ENCODE peak calls at places on chromosomes 7 and 10, in ten cellular contexts. M, J, S, G, A, Z, X, Q, I and T are unnamed samples.

GRCh38 chr7:159083001-159083697 is 61.5 kb downstream of the VIPR2 start:
- DNase-seq in M (no peak), J (no peak), S (no peak), G (no peak), A (no peak), Z (no peak), X (peak; percentile 6), Q (no peak), I (no peak), T (no peak)

GRCh38 chr7:92987095-92987494 is 130.7 kb downstream of the SAMD9 start:
- DNase-seq in M (no peak), J (no peak), S (peak; percentile 73), G (peak; percentile 23), A (peak; percentile 21), Z (peak; percentile 85), X (no peak), Q (no peak), I (no peak), T (no peak)

GRCh38 chr10:104334965-104335650 is 3.2 kb downstream of the ITPRIP start:
- DNase-seq in M (no peak), J (no peak), S (no peak), G (peak; percentile 20), A (no peak), Z (no peak), X (no peak), Q (no peak), I (no peak), T (no peak)

GRCh38 chr10:42987121-42987541 is 89.7 kb upstream of the RET start:
- DNase-seq in M (no peak), J (no peak), S (no peak), G (no peak), A (no peak), Z (no peak), X (peak; percentile 9), Q (no peak), I (no peak), T (no peak)

GRCh38 chr7:134454277-134454676 is 4.6 kb downstream of the AKR1B1 start:
- DNase-seq in M (no peak), J (no peak), S (peak; percentile 43), G (peak; percentile 33), A (no peak), Z (peak; percentile 64), X (no peak), Q (no peak), I (no peak), T (no peak)

GRCh38 chr10:8121199-8121890 is 66.9 kb downstream of the GATA3 start:
- DNase-seq in M (no peak), J (no peak), S (no peak), G (no peak), A (no peak), Z (no peak), X (no peak), Q (no peak), I (no peak), T (no peak)

GRCh38 chr7:132435016-132435990 is 141.0 kb downstream of the PLXNA4 start:
- DNase-seq in M (no peak), J (no peak), S (peak; percentile 41), G (no peak), A (no peak), Z (no peak), X (no peak), Q (no peak), I (no peak), T (no peak)

GRCh38 chr10:50326757-50327701 is 75.7 kb upstream of the ASAH2 start:
- DNase-seq in M (no peak), J (no peak), S (peak; percentile 94), G (peak; percentile 85), A (peak; percentile 70), Z (peak; percentile 72), X (no peak), Q (no peak), I (peak; percentile 94), T (no peak)

GRCh38 chr10:76318171-76318570 is 886.7 kb downstream of the LRMDA start:
- DNase-seq in M (no peak), J (no peak), S (no peak), G (no peak), A (no peak), Z (no peak), X (no peak), Q (no peak), I (no peak), T (no peak)

GRCh38 chr10:76317078-76317477 is 885.7 kb downstream of the LRMDA start:
- DNase-seq in M (no peak), J (no peak), S (no peak), G (no peak), A (no peak), Z (no peak), X (no peak), Q (no peak), I (no peak), T (no peak)

GRCh38 chr10:76316234-76316633 is 884.8 kb downstream of the LRMDA start:
- DNase-seq in M (no peak), J (no peak), S (no peak), G (no peak), A (no peak), Z (no peak), X (no peak), Q (no peak), I (no peak), T (no peak)

GRCh38 chr10:76311752-76312699 is 880.6 kb downstream of the LRMDA start:
- DNase-seq in M (no peak), J (peak; percentile 56), S (peak; percentile 24), G (peak; percentile 45), A (no peak), Z (no peak), X (no peak), Q (peak; percentile 58), I (peak; percentile 50), T (no peak)

DNA sequence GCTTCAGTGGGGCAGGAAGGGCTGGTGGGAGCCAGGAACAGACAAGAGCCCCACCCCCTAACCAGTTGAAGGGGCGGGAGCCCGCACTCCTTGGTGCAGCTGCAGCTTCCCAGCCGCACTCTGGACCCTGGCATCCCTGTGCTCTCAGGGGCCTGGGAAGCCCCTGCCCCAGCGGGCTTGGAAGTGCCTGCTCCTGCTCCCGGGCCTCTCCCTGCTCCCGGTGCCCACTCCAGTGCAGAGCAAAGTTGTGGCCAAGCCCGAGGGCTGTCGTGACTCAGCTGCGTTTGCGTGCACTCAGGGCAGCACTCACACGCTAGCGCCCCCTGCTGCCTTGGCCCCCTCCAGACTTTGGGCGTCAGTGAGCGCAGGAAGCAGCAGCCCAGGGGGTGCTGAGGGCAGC is 883.8 kb downstream of the LRMDA start:
- DNase-seq in M (no peak), J (no peak), S (no peak), G (no peak), A (no peak), Z (no peak), X (no peak), Q (no peak), I (no peak), T (no peak)
- TF ChIP-seq CTCF in M (peak; percentile 17), J (no peak), S (no peak), G (no peak), A (peak; percentile 2), Z (no peak), X (no peak), Q (no peak), I (no peak), T (no peak)

DNA sequence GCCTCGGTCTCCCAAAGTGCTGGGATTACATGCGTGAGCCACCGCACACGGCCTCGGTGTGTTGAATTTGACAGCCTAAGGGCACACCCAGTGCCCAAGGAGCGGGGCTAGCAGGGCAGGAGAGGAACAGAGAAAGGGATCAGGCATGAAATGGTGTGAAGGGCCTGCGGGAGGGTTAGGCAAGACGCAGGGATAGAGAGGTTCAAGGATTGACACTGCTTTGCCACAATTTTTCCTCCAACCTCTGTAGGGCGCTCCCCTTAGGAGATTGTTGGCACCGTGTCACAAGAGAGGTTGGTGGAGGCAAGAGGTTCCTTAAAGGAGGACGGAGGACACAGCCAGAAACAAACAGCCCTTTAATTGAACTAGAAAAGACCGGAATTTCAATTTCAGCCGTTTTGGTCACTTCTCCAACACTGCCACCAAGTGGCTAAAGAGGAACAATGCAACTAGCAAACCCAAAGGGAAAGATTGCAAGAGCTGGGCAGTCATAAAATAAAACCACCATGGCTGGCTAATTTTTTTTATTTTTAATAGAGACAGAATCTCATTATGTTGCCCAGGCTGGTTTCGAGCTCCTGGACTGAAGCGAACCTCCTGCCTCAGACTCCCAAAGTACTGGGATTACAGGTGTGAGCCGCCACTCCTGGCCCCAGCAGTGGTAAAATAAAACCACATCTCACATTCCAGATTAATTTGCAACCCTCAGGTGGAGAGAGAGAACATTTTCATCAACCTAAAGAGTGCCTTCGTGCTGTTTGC is 6.9 kb upstream of the CREB3L2 start:
- DNase-seq in M (peak; percentile 40), J (peak; percentile 82), S (peak; percentile 82), G (peak; percentile 76), A (no peak), Z (peak; percentile 68), X (no peak), Q (peak; percentile 36), I (peak; percentile 78), T (peak; percentile 13)
- TF ChIP-seq CTCF in M (peak; percentile 91), J (peak; percentile 87), S (peak; percentile 82), G (peak; percentile 93), A (peak; percentile 81), Z (peak; percentile 94), X (peak; percentile 86), Q (peak; percentile 92), I (peak; percentile 90), T (peak; percentile 90)

GRCh38 chr10:53786236-53786635 is 1013.7 kb upstream of the MBL2 start:
- DNase-seq in M (no peak), J (no peak), S (no peak), G (no peak), A (no peak), Z (no peak), X (no peak), Q (no peak), I (peak; percentile 14), T (no peak)
- TF ChIP-seq CTCF in M (peak; percentile 14), J (no peak), S (no peak), G (no peak), A (no peak), Z (no peak), X (peak; percentile 48), Q (no peak), I (peak; percentile 30), T (peak; percentile 46)

GRCh38 chr7:107661865-107662379 is 1.3 kb downstream of the SLC26A4 start:
- DNase-seq in M (no peak), J (no peak), S (no peak), G (no peak), A (no peak), Z (no peak), X (no peak), Q (peak; percentile 25), I (no peak), T (no peak)

GRCh38 chr7:107659666-107660065 is 962 bp upstream of the SLC26A4 start:
- DNase-seq in M (peak; percentile 72), J (no peak), S (peak; percentile 70), G (peak; percentile 91), A (peak; percentile 17), Z (peak; percentile 87), X (no peak), Q (no peak), I (peak; percentile 74), T (no peak)

GRCh38 chr7:107660381-107661080 is at the start of gene SLC26A4:
- DNase-seq in M (peak; percentile 70), J (peak; percentile 8), S (no peak), G (no peak), A (no peak), Z (no peak), X (no peak), Q (no peak), I (no peak), T (no peak)

GRCh38 chr7:107663196-107663595 is 2.6 kb downstream of the SLC26A4 start:
- DNase-seq in M (no peak), J (no peak), S (no peak), G (no peak), A (no peak), Z (no peak), X (no peak), Q (no peak), I (no peak), T (no peak)

GRCh38 chr7:107661081-107661864 is 645 bp downstream of the SLC26A4 start:
- DNase-seq in M (no peak), J (peak; percentile 73), S (peak; percentile 60), G (peak; percentile 41), A (no peak), Z (peak; percentile 45), X (peak; percentile 77), Q (no peak), I (peak; percentile 15), T (peak; percentile 43)
- TF ChIP-seq CTCF in M (no peak), J (no peak), S (peak; percentile 11), G (no peak), A (peak; percentile 34), Z (no peak), X (no peak), Q (no peak), I (no peak), T (peak; percentile 34)